ENCODE peak calls at places on chromosomes 5 and 9, in five cellular contexts. J is H1, K is tibial nerve, S is spleen, L is adrenal gland. R is an unnamed sample.

GRCh38 chr5:146213210-146213838 is 9.9 kb downstream of the RBM27 start:
- DNase-seq in J (no peak), K (no peak), S (no peak), L (no peak), R (no peak)

GRCh38 chr5:8600843-8601242 is 731.9 kb downstream of the MTRR start:
- DNase-seq in J (no peak), K (no peak), S (no peak), L (no peak), R (no peak)

GRCh38 chr5:139982157-139982974 is 60.7 kb downstream of the NRG2 start:
- DNase-seq in J (no peak), K (no peak), S (no peak), L (peak), R (no peak)

GRCh38 chr9:98873535-98874432 is 66.3 kb downstream of the GALNT12 start:
- DNase-seq in J (no peak), K (no peak), S (no peak), L (peak), R (no peak)

GRCh38 chr9:122325124-122325523 is 45.7 kb upstream of the PTGS1 start:
- DNase-seq in J (no peak), K (no peak), S (no peak), L (no peak), R (no peak)

GRCh38 chr5:127320032-127320945 is 29.7 kb downstream of the MEGF10 start:
- DNase-seq in J (no peak), K (no peak), S (no peak), L (no peak), R (no peak)

GRCh38 chr5:72647806-72648205 is 140.6 kb upstream of the ZNF366 start:
- DNase-seq in J (no peak), K (no peak), S (no peak), L (no peak), R (no peak)

GRCh38 chr5:456351-457194 is 13.6 kb downstream of the EXOC3 start:
- DNase-seq in J (no peak), K (no peak), S (peak), L (no peak), R (no peak)

GRCh38 chr5:72248352-72249032 is 71.5 kb downstream of the MRPS27 start:
- DNase-seq in J (no peak), K (no peak), S (no peak), L (peak), R (no peak)

GRCh38 chr9:33782395-33783152 is 12.8 kb upstream of the PRSS3 start:
- DNase-seq in J (no peak), K (no peak), S (no peak), L (no peak), R (no peak)

GRCh38 chr9:136854842-136855460 is 2.8 kb downstream of the MAMDC4 start:
- DNase-seq in J (no peak), K (no peak), S (no peak), L (no peak), R (no peak)

GRCh38 chr5:131634666-131634995 is 398 bp downstream of the RAPGEF6 start:
- DNase-seq in J (peak), K (peak), S (no peak), L (peak), R (peak)

GRCh38 chr9:16103613-16104012 is 550.8 kb downstream of the CCDC171 start:
- DNase-seq in J (no peak), K (no peak), S (no peak), L (peak), R (no peak)

GRCh38 chr5:35009059-35009458 is 38.7 kb downstream of the AGXT2 start:
- DNase-seq in J (no peak), K (no peak), S (no peak), L (no peak), R (no peak)

GRCh38 chr5:32572778-32573480 is 12.4 kb upstream of the SUB1 start:
- DNase-seq in J (no peak), K (no peak), S (no peak), L (no peak), R (no peak)

GRCh38 chr5:19018822-19019221 is 969.2 kb downstream of the CDH18 start:
- DNase-seq in J (no peak), K (no peak), S (no peak), L (no peak), R (no peak)

GRCh38 chr9:135102331-135102730 is 14.9 kb downstream of the OLFM1 start:
- DNase-seq in J (no peak), K (no peak), S (no peak), L (no peak), R (no peak)

GRCh38 chr9:34601883-34602570 is 9.9 kb downstream of the RPP25L start:
- DNase-seq in J (no peak), K (no peak), S (no peak), L (no peak), R (no peak)

GRCh38 chr9:128163027-128163515 is 3.0 kb downstream of the BBLN start:
- DNase-seq in J (no peak), K (no peak), S (peak), L (peak), R (no peak)

GRCh38 chr9:87381050-87381711 is 116.5 kb upstream of the DAPK1 start:
- DNase-seq in J (no peak), K (no peak), S (no peak), L (no peak), R (no peak)

GRCh38 chr9:38065369-38066075 is 3.5 kb downstream of the SHB start:
- DNase-seq in J (no peak), K (no peak), S (no peak), L (no peak), R (no peak)

GRCh38 chr5:17400724-17401508 is 97.1 kb upstream of the TAF11L2 start:
- DNase-seq in J (no peak), K (no peak), S (peak), L (no peak), R (no peak)

GRCh38 chr5:173663810-173664526 is 47.5 kb upstream of the BOD1 start:
- DNase-seq in J (no peak), K (no peak), S (peak), L (no peak), R (no peak)

GRCh38 chr9:36970007-36970888 is 63.8 kb downstream of the PAX5 start:
- DNase-seq in J (no peak), K (no peak), S (no peak), L (no peak), R (no peak)

GRCh38 chr5:142082182-142082781 is 26.3 kb upstream of the NDFIP1 start:
- DNase-seq in J (no peak), K (no peak), S (no peak), L (no peak), R (no peak)

GRCh38 chr5:14593326-14594036 is 11.9 kb downstream of the OTULINL start:
- DNase-seq in J (no peak), K (no peak), S (no peak), L (no peak), R (no peak)

GRCh38 chr5:137560414-137560813 is 61.3 kb upstream of the SPOCK1 start:
- DNase-seq in J (no peak), K (no peak), S (no peak), L (no peak), R (no peak)

GRCh38 chr5:76764374-76764773 is 48.4 kb downstream of the F2R start:
- DNase-seq in J (no peak), K (no peak), S (no peak), L (no peak), R (no peak)

GRCh38 chr9:75230469-75230868 is 142.2 kb downstream of the OSTF1 start:
- DNase-seq in J (no peak), K (no peak), S (no peak), L (no peak), R (no peak)

GRCh38 chr5:167290478-167290877 is 1001.0 kb upstream of the WWC1 start:
- DNase-seq in J (no peak), K (no peak), S (no peak), L (no peak), R (no peak)

GRCh38 chr5:170467000-170467707 is 36.7 kb upstream of the KCNIP1 start:
- DNase-seq in J (no peak), K (no peak), S (no peak), L (peak), R (no peak)

GRCh38 chr9:129275626-129276247 is 97.7 kb upstream of the IER5L start:
- DNase-seq in J (no peak), K (no peak), S (peak), L (no peak), R (no peak)

DNA sequence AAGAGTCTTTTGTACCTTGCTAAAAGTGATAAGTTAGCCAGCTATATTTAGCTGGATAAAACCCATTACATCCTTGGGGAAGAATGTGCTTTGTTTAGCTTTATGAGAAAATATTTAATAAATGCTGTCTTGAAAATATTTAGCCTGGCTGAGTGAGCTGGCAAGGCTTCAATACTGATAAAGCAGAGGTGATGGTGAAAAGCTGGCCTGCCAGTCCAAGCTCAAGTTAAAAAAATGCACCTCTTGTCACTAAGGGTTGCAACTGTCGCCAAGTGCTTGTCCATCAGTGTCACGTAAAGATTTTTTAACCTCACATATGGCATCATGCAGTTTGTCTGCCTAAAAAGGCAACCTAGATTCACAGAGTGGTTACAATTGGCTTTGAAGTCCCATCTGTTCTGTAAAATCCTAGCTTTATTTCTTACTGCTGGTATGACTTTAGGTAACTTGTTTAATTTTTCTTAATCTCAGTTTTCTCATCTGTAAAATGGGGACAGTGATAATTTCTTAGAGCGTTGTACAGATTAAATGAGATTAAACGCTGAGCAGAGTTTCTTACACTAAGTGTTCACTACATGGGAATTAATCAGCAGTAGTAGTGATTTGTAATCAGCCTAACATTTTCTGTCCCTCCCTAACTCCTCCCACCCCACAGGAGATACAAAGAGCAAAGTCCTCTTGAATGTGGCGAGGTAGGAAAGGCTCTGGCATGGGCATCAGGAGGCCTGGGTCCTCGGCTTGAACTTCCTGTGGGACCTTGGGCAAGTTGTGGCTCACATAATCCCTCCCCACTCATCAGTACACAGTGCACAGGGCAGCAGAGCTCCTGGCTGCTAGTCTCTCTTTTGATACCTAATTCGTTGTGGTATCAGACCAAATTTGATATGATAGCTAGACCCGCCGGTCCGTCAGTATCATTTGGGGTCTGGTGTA is 48.7 kb downstream of the PIK3R1 start:
- DNase-seq in J (no peak), K (no peak), S (no peak), L (peak), R (no peak)
- TF ChIP-seq POLR2A in J (no peak), K (no peak), S (no peak), L (no peak), R (no peak)

DNA sequence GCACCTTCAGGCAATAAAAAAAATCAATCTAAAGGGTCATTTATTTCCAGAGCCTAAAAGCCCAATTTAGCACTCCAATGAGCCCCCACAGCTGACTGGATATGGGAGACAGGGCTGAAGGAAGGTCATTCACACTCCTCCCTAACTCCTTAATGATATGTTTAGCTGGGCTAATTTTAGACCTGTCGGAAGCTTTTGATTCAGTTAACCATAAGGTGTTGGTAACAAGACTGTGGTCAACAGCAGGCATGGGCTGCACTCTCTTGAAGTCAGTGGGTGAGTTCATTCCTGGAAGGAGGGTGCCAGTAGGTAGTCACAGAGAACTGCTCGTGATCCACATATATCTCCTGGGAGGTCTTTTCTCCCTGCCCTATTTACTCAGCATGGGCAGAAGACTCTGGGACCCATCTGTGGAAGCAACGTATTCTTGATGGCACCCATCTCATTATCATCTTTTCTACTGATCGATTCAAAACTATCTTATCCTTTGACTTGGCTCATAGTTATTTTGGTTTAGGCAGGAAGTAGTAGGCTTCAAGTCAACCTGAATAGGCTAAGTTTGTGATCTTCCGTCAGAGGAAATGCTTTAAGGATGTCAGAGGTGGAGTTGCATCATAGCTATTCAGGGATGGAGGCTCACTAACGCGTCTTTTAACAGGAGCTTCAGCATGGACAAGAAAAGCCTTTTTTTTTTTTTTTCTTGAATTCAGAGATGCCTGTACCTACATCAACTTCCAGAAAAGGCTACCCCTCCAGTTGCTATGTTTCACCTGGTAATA is 367.7 kb upstream of the SLC30A5 start:
- DNase-seq in J (no peak), K (no peak), S (no peak), L (no peak), R (no peak)
- H3K27ac ChIP-seq in J (no peak), K (no peak), S (no peak), L (no peak), R (no peak)

GRCh38 chr9:72402744-72403143 is 37.7 kb upstream of the ZFAND5 start:
- DNase-seq in J (no peak), K (no peak), S (no peak), L (no peak), R (no peak)
- TF ChIP-seq POLR2A in J (no peak), K (no peak), S (no peak), L (no peak), R (no peak)

DNA sequence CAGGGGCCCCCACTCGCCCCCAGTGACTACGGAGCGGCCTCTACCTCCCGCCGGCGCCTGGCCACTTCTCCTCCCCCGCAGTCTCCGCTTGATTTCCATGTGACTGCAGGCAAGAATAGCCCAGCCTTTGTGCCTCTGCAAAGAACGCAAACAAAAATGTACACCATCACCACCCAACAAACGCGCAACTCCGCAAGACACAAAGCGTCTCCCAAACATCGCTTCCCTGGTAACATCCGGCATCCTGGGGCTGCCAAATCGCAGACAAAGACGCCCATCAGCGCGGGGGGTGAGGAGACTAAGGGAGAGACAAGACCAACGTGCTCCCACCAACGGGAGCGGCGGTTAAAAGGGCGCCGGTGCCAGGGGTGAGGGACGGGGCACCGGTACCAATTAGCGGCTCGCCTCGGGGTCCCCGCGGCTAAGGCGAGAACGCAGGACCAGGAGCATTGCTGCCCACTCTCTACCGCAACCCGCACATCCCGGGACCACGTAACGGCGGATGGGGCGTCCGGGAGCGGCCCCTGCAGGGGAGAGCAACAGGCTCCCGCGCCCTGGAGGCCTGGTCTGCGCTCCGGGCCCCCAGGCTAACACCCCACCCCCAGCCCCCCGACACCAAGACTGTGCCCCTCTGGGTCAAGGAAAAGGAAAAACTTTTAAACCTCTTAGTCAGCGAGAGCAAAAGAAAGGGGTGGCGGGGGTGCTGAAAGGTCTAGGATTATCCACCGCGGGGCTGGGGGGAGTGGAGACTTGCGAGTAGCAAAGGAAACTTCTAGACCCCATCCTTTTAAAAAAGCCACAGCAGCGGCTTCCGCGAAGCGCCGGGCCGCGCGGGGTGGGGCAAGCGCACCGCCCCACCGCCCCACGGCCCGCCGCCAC is 885 bp downstream of the MPDZ start:
- DNase-seq in J (peak), K (peak), S (peak), L (peak), R (no peak)
- H3K27ac ChIP-seq in J (peak), K (peak), S (peak), L (peak), R (peak)

DNA sequence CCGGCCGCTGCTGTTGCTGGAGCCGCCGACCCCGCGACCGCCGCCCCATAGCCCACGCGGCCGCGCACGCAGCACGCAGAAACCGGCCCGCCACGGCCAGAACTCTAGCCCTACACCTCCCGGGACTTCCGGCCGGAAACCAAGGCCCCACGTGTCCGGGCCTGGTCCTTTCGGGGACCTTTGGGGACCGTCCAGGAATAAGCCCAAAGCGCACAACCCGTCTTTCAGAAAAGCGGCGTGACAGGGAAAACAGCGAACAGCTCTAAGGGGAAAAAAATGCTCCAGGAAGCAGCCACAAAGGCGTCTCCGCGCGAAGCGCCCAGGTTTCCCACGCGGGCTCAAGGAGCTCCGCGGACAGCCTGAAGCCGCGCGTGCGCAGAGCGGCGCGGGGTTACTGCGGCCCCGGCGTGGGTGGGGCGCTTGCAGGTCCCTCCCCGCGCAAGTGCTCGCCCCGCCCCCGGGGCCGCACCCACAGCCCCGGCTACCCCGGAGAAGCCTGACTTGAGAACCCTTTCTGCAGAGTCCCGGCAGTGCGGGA is at the start of the genes NSUN2 and SRD5A1:
- DNase-seq in J (peak), K (peak), S (peak), L (peak), R (peak)
- TF ChIP-seq POLR2A in J (peak), K (peak), S (no peak), L (peak), R (no peak)

GRCh38 chr9:28435456-28435855 is 862.2 kb upstream of the C9orf72 start:
- DNase-seq in J (no peak), K (no peak), S (no peak), L (no peak), R (no peak)
- H3K27ac ChIP-seq in J (no peak), K (no peak), S (no peak), L (no peak), R (no peak)

GRCh38 chr5:133051117-133051546 is 681 bp upstream of the HSPA4 start:
- DNase-seq in J (no peak), K (no peak), S (no peak), L (no peak), R (no peak)
- TF ChIP-seq POLR2A in J (no peak), K (no peak), S (no peak), L (no peak), R (no peak)

R was measured in esophagus squamous epithelium.